ENCODE peak calls at places on chromosome 10, in nine cellular contexts. One of them, this sample, is unnamed.

GRCh38 chr10:20956843-20957242 is 59.7 kb upstream of the NEBL start:
- DNase-seq in small intestine: no peak
- DNase-seq in iPS DF 6.9: no peak
- DNase-seq in AG04450: no peak
- DNase-seq in right lobe of liver: no peak
- DNase-seq in PC-3: no peak
- DNase-seq in caudate nucleus: no peak
- DNase-seq in tibial nerve: no peak
- DNase-seq in brain microvascular endothelial cell: no peak
- DNase-seq in this sample: no peak

GRCh38 chr10:123576706-123577105 is 89.4 kb upstream of the GPR26 start:
- DNase-seq in small intestine: no peak
- DNase-seq in iPS DF 6.9: no peak
- DNase-seq in AG04450: no peak
- DNase-seq in right lobe of liver: no peak
- DNase-seq in PC-3: no peak
- DNase-seq in caudate nucleus: no peak
- DNase-seq in tibial nerve: no peak
- DNase-seq in brain microvascular endothelial cell: no peak
- DNase-seq in this sample: no peak

GRCh38 chr10:67015225-67015624 is 89.4 kb downstream of the LRRTM3 start:
- DNase-seq in small intestine: no peak
- DNase-seq in iPS DF 6.9: no peak
- DNase-seq in AG04450: no peak
- DNase-seq in right lobe of liver: no peak
- DNase-seq in PC-3: peak; percentile 58
- DNase-seq in caudate nucleus: no peak
- DNase-seq in tibial nerve: no peak
- DNase-seq in brain microvascular endothelial cell: no peak
- DNase-seq in this sample: no peak

GRCh38 chr10:97427571-97428179 is 1.7 kb downstream of the PGAM1 start:
- DNase-seq in small intestine: peak; percentile 97
- DNase-seq in iPS DF 6.9: no peak
- DNase-seq in AG04450: no peak
- DNase-seq in right lobe of liver: peak; percentile 65
- DNase-seq in PC-3: no peak
- DNase-seq in caudate nucleus: no peak
- DNase-seq in tibial nerve: no peak
- DNase-seq in brain microvascular endothelial cell: no peak
- DNase-seq in this sample: no peak

GRCh38 chr10:62335326-62335725 is 38.8 kb upstream of the ZNF365 start:
- DNase-seq in small intestine: no peak
- DNase-seq in iPS DF 6.9: no peak
- DNase-seq in AG04450: no peak
- DNase-seq in right lobe of liver: no peak
- DNase-seq in PC-3: peak; percentile 69
- DNase-seq in caudate nucleus: no peak
- DNase-seq in tibial nerve: no peak
- DNase-seq in brain microvascular endothelial cell: no peak
- DNase-seq in this sample: no peak

GRCh38 chr10:118374404-118374803 is 32.3 kb upstream of the FAM204A start:
- DNase-seq in small intestine: no peak
- DNase-seq in iPS DF 6.9: no peak
- DNase-seq in AG04450: no peak
- DNase-seq in right lobe of liver: no peak
- DNase-seq in PC-3: peak; percentile 9
- DNase-seq in caudate nucleus: no peak
- DNase-seq in tibial nerve: no peak
- DNase-seq in brain microvascular endothelial cell: peak; percentile 26
- DNase-seq in this sample: no peak

GRCh38 chr10:86671419-86671818 is 3.1 kb downstream of the LDB3 start:
- DNase-seq in small intestine: peak; percentile 61
- DNase-seq in iPS DF 6.9: no peak
- DNase-seq in AG04450: no peak
- DNase-seq in right lobe of liver: no peak
- DNase-seq in PC-3: peak; percentile 32
- DNase-seq in caudate nucleus: no peak
- DNase-seq in tibial nerve: no peak
- DNase-seq in brain microvascular endothelial cell: no peak
- DNase-seq in this sample: no peak

GRCh38 chr10:113087082-113088029 is 137.3 kb downstream of the TCF7L2 start:
- DNase-seq in small intestine: peak; percentile 97
- DNase-seq in iPS DF 6.9: peak; percentile 43
- DNase-seq in AG04450: peak; percentile 98
- DNase-seq in right lobe of liver: no peak
- DNase-seq in PC-3: peak; percentile 95
- DNase-seq in caudate nucleus: no peak
- DNase-seq in tibial nerve: peak; percentile 55
- DNase-seq in brain microvascular endothelial cell: peak; percentile 99
- DNase-seq in this sample: no peak

GRCh38 chr10:31318382-31318853 is 598 bp upstream of the ZEB1 start:
- DNase-seq in small intestine: peak; percentile 54
- DNase-seq in iPS DF 6.9: no peak
- DNase-seq in AG04450: no peak
- DNase-seq in right lobe of liver: peak; percentile 86
- DNase-seq in PC-3: peak; percentile 75
- DNase-seq in caudate nucleus: peak; percentile 24
- DNase-seq in tibial nerve: peak; percentile 65
- DNase-seq in brain microvascular endothelial cell: peak; percentile 46
- DNase-seq in this sample: no peak

GRCh38 chr10:100887761-100888296 is 24.9 kb upstream of the SLF2 start:
- DNase-seq in small intestine: no peak
- DNase-seq in iPS DF 6.9: no peak
- DNase-seq in AG04450: no peak
- DNase-seq in right lobe of liver: no peak
- DNase-seq in PC-3: no peak
- DNase-seq in caudate nucleus: no peak
- DNase-seq in tibial nerve: no peak
- DNase-seq in brain microvascular endothelial cell: no peak
- DNase-seq in this sample: no peak

GRCh38 chr10:86340991-86341260 is 25.7 kb downstream of the GRID1 start:
- DNase-seq in small intestine: no peak
- DNase-seq in iPS DF 6.9: no peak
- DNase-seq in AG04450: no peak
- DNase-seq in right lobe of liver: no peak
- DNase-seq in PC-3: no peak
- DNase-seq in caudate nucleus: no peak
- DNase-seq in tibial nerve: no peak
- DNase-seq in brain microvascular endothelial cell: no peak
- DNase-seq in this sample: no peak

GRCh38 chr10:28269842-28270456 is 32.9 kb downstream of the MPP7 start:
- DNase-seq in small intestine: no peak
- DNase-seq in iPS DF 6.9: no peak
- DNase-seq in AG04450: no peak
- DNase-seq in right lobe of liver: no peak
- DNase-seq in PC-3: no peak
- DNase-seq in caudate nucleus: no peak
- DNase-seq in tibial nerve: no peak
- DNase-seq in brain microvascular endothelial cell: no peak
- DNase-seq in this sample: no peak

GRCh38 chr10:13563481-13564445 is 23.0 kb upstream of the PRPF18 start:
- DNase-seq in small intestine: no peak
- DNase-seq in iPS DF 6.9: no peak
- DNase-seq in AG04450: no peak
- DNase-seq in right lobe of liver: no peak
- DNase-seq in PC-3: no peak
- DNase-seq in caudate nucleus: no peak
- DNase-seq in tibial nerve: no peak
- DNase-seq in brain microvascular endothelial cell: no peak
- DNase-seq in this sample: no peak

GRCh38 chr10:130631139-130631864 is 495.1 kb downstream of the GLRX3 start:
- DNase-seq in small intestine: no peak
- DNase-seq in iPS DF 6.9: no peak
- DNase-seq in AG04450: no peak
- DNase-seq in right lobe of liver: no peak
- DNase-seq in PC-3: no peak
- DNase-seq in caudate nucleus: no peak
- DNase-seq in tibial nerve: peak; percentile 10
- DNase-seq in brain microvascular endothelial cell: peak; percentile 47
- DNase-seq in this sample: no peak

GRCh38 chr10:62996925-62997324 is 136.2 kb upstream of the NRBF2 start:
- DNase-seq in small intestine: no peak
- DNase-seq in iPS DF 6.9: no peak
- DNase-seq in AG04450: no peak
- DNase-seq in right lobe of liver: no peak
- DNase-seq in PC-3: no peak
- DNase-seq in caudate nucleus: no peak
- DNase-seq in tibial nerve: no peak
- DNase-seq in brain microvascular endothelial cell: no peak
- DNase-seq in this sample: no peak

GRCh38 chr10:451021-451471 is 238.4 kb downstream of the DIP2C start:
- DNase-seq in small intestine: peak; percentile 32
- DNase-seq in iPS DF 6.9: no peak
- DNase-seq in AG04450: no peak
- DNase-seq in right lobe of liver: no peak
- DNase-seq in PC-3: no peak
- DNase-seq in caudate nucleus: no peak
- DNase-seq in tibial nerve: no peak
- DNase-seq in brain microvascular endothelial cell: no peak
- DNase-seq in this sample: no peak

GRCh38 chr10:27819781-27820531 is 74.3 kb upstream of the MKX start:
- DNase-seq in small intestine: no peak
- DNase-seq in iPS DF 6.9: no peak
- DNase-seq in AG04450: peak; percentile 16
- DNase-seq in right lobe of liver: no peak
- DNase-seq in PC-3: peak; percentile 53
- DNase-seq in caudate nucleus: no peak
- DNase-seq in tibial nerve: no peak
- DNase-seq in brain microvascular endothelial cell: peak; percentile 84
- DNase-seq in this sample: no peak

GRCh38 chr10:108036298-108036697 is 871.8 kb upstream of the SORCS1 start:
- DNase-seq in small intestine: no peak
- DNase-seq in iPS DF 6.9: no peak
- DNase-seq in AG04450: no peak
- DNase-seq in right lobe of liver: no peak
- DNase-seq in PC-3: no peak
- DNase-seq in caudate nucleus: no peak
- DNase-seq in tibial nerve: no peak
- DNase-seq in brain microvascular endothelial cell: no peak
- DNase-seq in this sample: no peak

DNA sequence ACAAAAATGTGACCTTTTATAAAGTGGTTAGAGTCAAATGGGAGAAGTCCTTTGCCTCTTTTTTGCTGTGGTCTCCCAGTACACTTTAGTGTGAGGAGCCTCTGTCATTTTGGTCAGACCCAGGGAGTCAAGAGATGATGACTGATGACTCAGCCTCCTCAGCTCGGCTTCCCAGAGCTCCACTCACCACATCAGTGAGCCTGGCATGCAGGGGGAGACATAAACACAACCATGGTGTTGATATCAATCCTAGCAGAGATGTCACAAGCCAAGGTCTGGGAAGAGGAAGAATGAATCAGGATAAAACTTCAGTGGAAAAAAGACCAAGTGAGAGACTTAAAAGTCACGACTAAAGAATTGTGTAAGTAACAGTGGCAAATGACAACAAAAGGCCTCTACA is 50.1 kb downstream of the TFAM start:
- DNase-seq in small intestine: peak; percentile 7
- DNase-seq in iPS DF 6.9: no peak
- DNase-seq in AG04450: peak; percentile 87
- DNase-seq in right lobe of liver: no peak
- DNase-seq in PC-3: peak; percentile 98
- DNase-seq in caudate nucleus: no peak
- DNase-seq in tibial nerve: peak; percentile 48
- DNase-seq in brain microvascular endothelial cell: peak; percentile 99
- DNase-seq in this sample: no peak
- H3K27ac ChIP-seq in small intestine: no peak overlapping the region
- H3K27ac ChIP-seq in iPS DF 6.9: no peak overlapping the region
- H3K27ac ChIP-seq in AG04450: peak overlapping the region; percentile 87
- H3K27ac ChIP-seq in right lobe of liver: no peak overlapping the region
- H3K27ac ChIP-seq in PC-3: peak overlapping the region; percentile 68
- H3K27ac ChIP-seq in caudate nucleus: no peak overlapping the region
- H3K27ac ChIP-seq in tibial nerve: no peak overlapping the region
- H3K27ac ChIP-seq in brain microvascular endothelial cell: peak overlapping the region; percentile 87
- H3K27ac ChIP-seq in this sample: no peak overlapping the region

DNA sequence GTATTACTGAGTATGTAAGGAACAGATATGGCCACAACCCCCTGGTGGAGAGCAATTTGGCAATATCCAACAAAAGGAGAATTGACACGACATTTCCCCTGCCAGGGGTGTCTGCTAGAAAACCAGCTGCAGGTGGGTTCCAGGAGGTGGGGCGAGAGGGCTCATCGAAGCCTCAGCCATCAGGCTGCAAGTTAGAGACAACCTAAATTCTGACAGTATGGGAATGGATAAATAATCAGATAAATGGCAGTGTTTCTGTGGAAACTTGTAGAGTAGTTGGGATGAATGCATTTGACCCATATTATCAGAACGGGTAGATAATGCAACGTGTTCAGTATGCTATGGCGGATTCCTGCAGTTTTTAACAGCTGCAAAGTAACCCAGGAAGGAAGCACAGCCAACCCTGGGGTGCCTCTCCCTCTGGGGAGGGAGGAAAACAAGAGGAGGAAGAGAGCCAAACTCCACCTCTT is 3.5 kb downstream of the TMEM273 start:
- DNase-seq in small intestine: no peak
- DNase-seq in iPS DF 6.9: no peak
- DNase-seq in AG04450: no peak
- DNase-seq in right lobe of liver: no peak
- DNase-seq in PC-3: no peak
- DNase-seq in caudate nucleus: no peak
- DNase-seq in tibial nerve: no peak
- DNase-seq in brain microvascular endothelial cell: no peak
- DNase-seq in this sample: no peak
- H3K27ac ChIP-seq in small intestine: peak overlapping the region; percentile 61
- H3K27ac ChIP-seq in iPS DF 6.9: no peak overlapping the region
- H3K27ac ChIP-seq in AG04450: no peak overlapping the region
- H3K27ac ChIP-seq in right lobe of liver: no peak overlapping the region
- H3K27ac ChIP-seq in PC-3: no peak overlapping the region
- H3K27ac ChIP-seq in caudate nucleus: no peak overlapping the region
- H3K27ac ChIP-seq in tibial nerve: no peak overlapping the region
- H3K27ac ChIP-seq in brain microvascular endothelial cell: no peak overlapping the region
- H3K27ac ChIP-seq in this sample: no peak overlapping the region

GRCh38 chr10:6618340-6618739 is 38.3 kb upstream of the PRKCQ start:
- DNase-seq in small intestine: no peak
- DNase-seq in iPS DF 6.9: no peak
- DNase-seq in AG04450: no peak
- DNase-seq in right lobe of liver: no peak
- DNase-seq in PC-3: no peak
- DNase-seq in caudate nucleus: no peak
- DNase-seq in tibial nerve: no peak
- DNase-seq in brain microvascular endothelial cell: no peak
- DNase-seq in this sample: no peak
- H3K27ac ChIP-seq in small intestine: no peak overlapping the region
- H3K27ac ChIP-seq in iPS DF 6.9: no peak overlapping the region
- H3K27ac ChIP-seq in AG04450: no peak overlapping the region
- H3K27ac ChIP-seq in right lobe of liver: no peak overlapping the region
- H3K27ac ChIP-seq in PC-3: no peak overlapping the region
- H3K27ac ChIP-seq in caudate nucleus: no peak overlapping the region
- H3K27ac ChIP-seq in tibial nerve: no peak overlapping the region
- H3K27ac ChIP-seq in brain microvascular endothelial cell: no peak overlapping the region
- H3K27ac ChIP-seq in this sample: no peak overlapping the region

DNA sequence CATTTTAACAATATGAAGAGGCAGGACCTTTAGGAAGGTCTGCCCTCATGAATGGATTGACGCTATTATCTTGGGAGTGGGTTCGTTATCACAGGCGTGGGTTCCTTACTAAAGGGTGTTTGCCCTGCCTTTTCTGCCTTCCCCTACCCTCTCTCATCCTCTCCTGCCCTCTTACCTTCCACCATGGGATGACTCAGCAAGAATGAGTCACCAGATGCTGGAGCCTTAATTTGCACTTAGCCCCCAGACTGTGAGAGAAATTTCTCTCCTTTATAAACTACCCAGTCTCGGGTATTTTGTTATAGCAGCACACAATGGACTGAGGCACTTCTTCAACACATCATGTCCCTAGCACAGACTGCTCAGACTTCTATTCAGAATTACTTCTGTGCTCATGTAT is 31.4 kb upstream of the ZNF32 start:
- DNase-seq in small intestine: no peak
- DNase-seq in iPS DF 6.9: no peak
- DNase-seq in AG04450: no peak
- DNase-seq in right lobe of liver: no peak
- DNase-seq in PC-3: peak; percentile 53
- DNase-seq in caudate nucleus: no peak
- DNase-seq in tibial nerve: no peak
- DNase-seq in brain microvascular endothelial cell: peak; percentile 37
- DNase-seq in this sample: no peak
- H3K27ac ChIP-seq in small intestine: no peak overlapping the region
- H3K27ac ChIP-seq in iPS DF 6.9: no peak overlapping the region
- H3K27ac ChIP-seq in AG04450: no peak overlapping the region
- H3K27ac ChIP-seq in right lobe of liver: no peak overlapping the region
- H3K27ac ChIP-seq in PC-3: no peak overlapping the region
- H3K27ac ChIP-seq in caudate nucleus: no peak overlapping the region
- H3K27ac ChIP-seq in tibial nerve: no peak overlapping the region
- H3K27ac ChIP-seq in brain microvascular endothelial cell: no peak overlapping the region
- H3K27ac ChIP-seq in this sample: no peak overlapping the region